ENCODE peak calls at places on chromosomes 12 and 14, in ten cellular contexts. J is A549, Y is astrocyte, S is transverse colon, R is OCI-LY7, K is fibroblast of lung, Q is cardiac muscle cell, X is neural progenitor cell, E is kidney, V is aorta. L is an unnamed sample. For H3K4me1, the result is how much of the 10 kb centered on the place peaks cover.

GRCh38 chr12:30822385-30823139 is 67.8 kb upstream of the CAPRIN2 start:
- DNase-seq in J (peak), Y (peak), S (peak), R (no peak), K (peak), Q (peak), X (peak), E (peak), V (peak), L (peak)

GRCh38 chr14:51939727-51940126 is 49.6 kb upstream of the RTRAF start:
- DNase-seq in J (no peak), Y (no peak), S (no peak), R (no peak), K (peak), Q (no peak), X (no peak), E (no peak), V (no peak), L (no peak)

GRCh38 chr14:102951799-102952198 is 29.3 kb downstream of the AMN start:
- DNase-seq in J (no peak), Y (peak), S (no peak), R (no peak), K (no peak), Q (no peak), X (no peak), E (peak), V (peak), L (no peak)

GRCh38 chr12:5688226-5688625 is 256.3 kb downstream of the NTF3 start:
- DNase-seq in J (no peak), Y (no peak), S (no peak), R (no peak), K (no peak), Q (no peak), X (peak), E (no peak), V (no peak), L (no peak)

GRCh38 chr12:25083211-25083610 is 111.7 kb downstream of the DNAI7 start:
- DNase-seq in J (no peak), Y (no peak), S (no peak), R (no peak), K (no peak), Q (no peak), X (no peak), E (no peak), V (no peak), L (no peak)

GRCh38 chr12:63006536-63006935 is 71.6 kb upstream of the PPM1H start:
- DNase-seq in J (no peak), Y (no peak), S (no peak), R (no peak), K (no peak), Q (no peak), X (no peak), E (no peak), V (no peak), L (no peak)

GRCh38 chr12:45637706-45638105 is 91.8 kb upstream of the ARID2 start:
- DNase-seq in J (no peak), Y (peak), S (no peak), R (no peak), K (peak), Q (no peak), X (no peak), E (no peak), V (no peak), L (peak)

GRCh38 chr12:68344126-68344525 is 12.0 kb upstream of the MDM1 start:
- DNase-seq in J (no peak), Y (no peak), S (no peak), R (no peak), K (no peak), Q (no peak), X (no peak), E (no peak), V (no peak), L (no peak)

GRCh38 chr14:75628816-75629215 is 31.9 kb downstream of the ERG28 start:
- DNase-seq in J (no peak), Y (peak), S (no peak), R (no peak), K (no peak), Q (no peak), X (no peak), E (no peak), V (no peak), L (no peak)

GRCh38 chr14:52063107-52063506 is 5.8 kb downstream of the NID2 start:
- DNase-seq in J (no peak), Y (peak), S (no peak), R (no peak), K (no peak), Q (peak), X (no peak), E (no peak), V (no peak), L (no peak)

GRCh38 chr12:49261726-49262125 is 3.2 kb upstream of the TUBA1C start:
- DNase-seq in J (no peak), Y (no peak), S (no peak), R (no peak), K (no peak), Q (no peak), X (no peak), E (no peak), V (no peak), L (no peak)

GRCh38 chr12:522692-523378 is 63.1 kb downstream of the B4GALNT3 start:
- DNase-seq in J (no peak), Y (no peak), S (no peak), R (no peak), K (no peak), Q (no peak), X (no peak), E (no peak), V (no peak), L (no peak)

GRCh38 chr14:48771717-48772116 is 814.5 kb downstream of the RPS29 start:
- DNase-seq in J (no peak), Y (peak), S (no peak), R (no peak), K (no peak), Q (peak), X (no peak), E (no peak), V (no peak), L (no peak)

GRCh38 chr12:41724216-41724615 is 420.5 kb downstream of the GXYLT1 start:
- DNase-seq in J (no peak), Y (no peak), S (no peak), R (peak), K (no peak), Q (no peak), X (no peak), E (no peak), V (no peak), L (peak)

GRCh38 chr12:459050-459429 is 699 bp upstream of the B4GALNT3 start:
- DNase-seq in J (no peak), Y (no peak), S (no peak), R (no peak), K (no peak), Q (no peak), X (no peak), E (no peak), V (no peak), L (no peak)

GRCh38 chr12:93608313-93608712 is 35.8 kb downstream of the SOCS2 start:
- DNase-seq in J (no peak), Y (no peak), S (no peak), R (no peak), K (no peak), Q (no peak), X (no peak), E (no peak), V (no peak), L (no peak)

GRCh38 chr14:105859717-105860614 is 333.6 kb downstream of the TMEM121 start:
- DNase-seq in J (no peak), Y (no peak), S (peak), R (peak), K (no peak), Q (no peak), X (no peak), E (peak), V (peak), L (no peak)

GRCh38 chr14:98593361-98593761 is 678.6 kb downstream of the BCL11B start:
- DNase-seq in J (no peak), Y (no peak), S (no peak), R (no peak), K (no peak), Q (no peak), X (peak), E (no peak), V (no peak), L (no peak)

GRCh38 chr12:47391566-47391965 is 311.8 kb upstream of the AMIGO2 start:
- DNase-seq in J (no peak), Y (peak), S (peak), R (no peak), K (no peak), Q (no peak), X (no peak), E (no peak), V (no peak), L (no peak)

GRCh38 chr12:10364839-10365681 is 24.8 kb downstream of the KLRK1 start:
- DNase-seq in J (peak), Y (peak), S (peak), R (peak), K (peak), Q (peak), X (peak), E (peak), V (peak), L (peak)

GRCh38 chr12:123121670-123122069 is 29.2 kb downstream of the PITPNM2 start:
- DNase-seq in J (no peak), Y (no peak), S (no peak), R (no peak), K (no peak), Q (no peak), X (no peak), E (no peak), V (no peak), L (no peak)

DNA sequence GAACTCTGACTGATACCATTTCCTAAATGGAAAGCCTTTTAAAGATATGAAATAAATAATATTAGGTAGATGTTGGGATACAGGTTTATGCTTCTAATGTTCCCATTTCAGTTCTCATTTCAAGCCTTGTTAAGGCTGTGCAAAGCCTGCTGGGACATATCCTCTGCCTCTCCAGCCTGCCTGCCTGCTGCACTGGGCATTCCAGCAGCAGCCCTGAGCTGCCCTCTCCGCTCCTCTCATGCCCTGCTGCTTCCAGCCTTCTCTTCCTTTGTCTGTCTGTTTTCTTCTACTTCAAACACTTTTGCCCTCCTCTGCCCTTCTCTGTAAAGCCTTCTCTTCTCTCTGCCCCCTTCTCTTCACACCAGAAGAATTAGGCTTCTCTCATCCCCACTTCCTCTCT is 292.1 kb downstream of the TMEM117 start:
- DNase-seq in J (no peak), Y (no peak), S (no peak), R (no peak), K (no peak), Q (no peak), X (peak), E (no peak), V (no peak), L (no peak)
- H3K27ac ChIP-seq in J (no peak), Y (no peak), S (no peak), R (no peak), K (no peak), Q (no peak), X (peak), E (no peak), V (no peak), L (no peak)

GRCh38 chr14:99749763-99750715 is 43.2 kb upstream of the EML1 start:
- DNase-seq in J (no peak), Y (no peak), S (no peak), R (no peak), K (no peak), Q (no peak), X (no peak), E (peak), V (no peak), L (no peak)

GRCh38 chr14:99749142-99749541 is 44.1 kb upstream of the EML1 start:
- DNase-seq in J (peak), Y (no peak), S (no peak), R (no peak), K (no peak), Q (no peak), X (peak), E (peak), V (no peak), L (no peak)

GRCh38 chr14:99751539-99752485 is 41.4 kb upstream of the EML1 start:
- DNase-seq in J (no peak), Y (peak), S (no peak), R (no peak), K (no peak), Q (no peak), X (no peak), E (peak), V (peak), L (no peak)

GRCh38 chr14:99752486-99753121 is 40.6 kb upstream of the EML1 start:
- DNase-seq in J (peak), Y (peak), S (no peak), R (no peak), K (peak), Q (no peak), X (no peak), E (peak), V (peak), L (peak)

DNA sequence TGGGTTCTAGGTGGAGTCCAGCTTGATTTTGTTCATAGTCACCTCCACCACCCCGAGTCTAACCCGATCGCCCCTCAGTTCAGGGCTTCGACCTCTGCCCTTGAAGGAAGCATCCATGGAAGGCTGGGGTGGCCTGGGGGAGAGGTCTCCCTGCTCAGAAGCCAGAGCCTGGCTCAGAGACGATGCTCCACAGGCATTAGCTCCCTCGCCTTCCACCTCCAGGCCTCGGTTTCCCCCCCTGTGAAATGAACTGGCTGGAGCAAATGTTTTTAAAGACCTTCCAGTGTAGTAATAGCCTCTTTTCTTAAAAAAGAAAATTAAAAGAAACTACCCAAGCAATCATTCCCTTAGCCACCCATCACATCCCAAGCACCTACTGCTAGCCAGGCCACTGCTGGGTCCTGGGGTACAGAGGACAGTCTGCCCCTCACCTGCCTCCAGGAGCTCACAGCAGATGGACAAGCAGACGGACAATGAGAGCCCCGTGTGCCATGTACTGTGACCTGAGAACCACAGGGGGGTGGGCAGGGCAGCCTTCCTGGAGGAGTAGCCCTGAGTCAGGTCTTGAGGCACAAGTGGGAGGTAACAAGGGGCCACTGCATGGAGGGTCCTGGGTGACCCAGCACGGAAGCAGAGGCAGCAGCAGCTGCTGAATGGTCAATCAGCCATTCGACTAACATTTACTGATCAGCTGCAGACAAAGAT is 42.3 kb upstream of the EML1 start:
- DNase-seq in J (no peak), Y (no peak), S (no peak), R (no peak), K (no peak), Q (no peak), X (no peak), E (peak), V (no peak), L (no peak)
- H3K4me1 ChIP-seq in J (half or more), Y (half or more), S (under half), R (under half), K (under half), Q (under half), X (under half), E (half or more), V (under half), L (under half)

DNA sequence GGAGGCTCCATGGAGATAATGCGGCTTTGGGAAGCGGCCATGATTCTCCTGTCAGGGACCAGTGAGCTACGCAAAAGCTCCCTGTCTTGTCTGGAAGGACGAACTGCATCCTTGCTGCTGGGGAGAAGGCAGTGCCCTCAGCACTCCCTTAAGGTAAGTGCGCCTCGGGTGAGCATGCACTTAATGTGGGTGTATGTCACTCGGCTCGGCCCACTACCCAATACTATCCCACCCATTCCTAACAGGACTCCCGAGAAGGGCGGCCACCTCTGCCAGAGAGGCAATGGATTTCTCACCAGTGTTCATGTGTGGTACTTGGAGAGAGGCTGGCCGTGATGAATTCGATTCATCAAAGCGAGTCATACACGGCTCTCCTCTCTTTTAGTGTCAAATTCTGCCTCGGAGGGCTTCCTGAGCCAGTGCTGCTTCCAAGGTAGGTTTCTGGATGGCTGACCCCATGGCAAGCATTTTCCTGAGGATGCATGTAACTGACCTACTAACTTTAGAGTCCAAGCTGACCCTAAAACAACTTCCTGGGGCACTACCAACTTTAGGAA is 151.7 kb upstream of the RTL1 start:
- DNase-seq in J (no peak), Y (no peak), S (no peak), R (no peak), K (no peak), Q (no peak), X (no peak), E (peak), V (peak), L (no peak)
- H3K27ac ChIP-seq in J (no peak), Y (no peak), S (no peak), R (no peak), K (no peak), Q (no peak), X (no peak), E (no peak), V (no peak), L (no peak)

DNA sequence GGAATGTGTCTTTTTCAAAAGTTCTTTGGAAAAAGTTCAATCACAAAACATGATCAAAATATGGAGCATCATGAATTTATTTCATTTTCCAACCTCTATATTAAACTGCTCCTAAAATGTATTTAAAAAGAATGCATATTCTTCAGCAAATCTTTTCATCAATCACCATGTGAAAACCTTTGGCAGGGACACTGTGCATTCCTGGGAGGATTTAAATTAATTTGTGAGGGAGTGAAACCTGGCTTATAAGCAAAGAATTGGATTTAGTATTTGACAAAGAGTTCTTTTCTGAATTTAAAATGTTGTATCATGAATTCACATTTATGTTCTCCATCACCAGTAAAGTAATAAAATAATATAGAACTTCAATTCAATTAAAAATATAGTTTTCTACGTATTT is 38.2 kb downstream of the PAWR start:
- DNase-seq in J (no peak), Y (no peak), S (no peak), R (no peak), K (no peak), Q (no peak), X (no peak), E (no peak), V (no peak), L (no peak)
- H3K4me1 ChIP-seq in J (under half), Y (under half), S (under half), R (under half), K (under half), Q (under half), X (under half), E (under half), V (under half), L (under half)

GRCh38 chr14:88130057-88130432 is 125.1 kb downstream of the GPR65 start:
- DNase-seq in J (no peak), Y (no peak), S (no peak), R (no peak), K (no peak), Q (no peak), X (no peak), E (no peak), V (no peak), L (no peak)

GRCh38 chr14:88128811-88129210 is 123.9 kb downstream of the GPR65 start:
- DNase-seq in J (no peak), Y (no peak), S (peak), R (no peak), K (no peak), Q (no peak), X (no peak), E (no peak), V (peak), L (no peak)

DNA sequence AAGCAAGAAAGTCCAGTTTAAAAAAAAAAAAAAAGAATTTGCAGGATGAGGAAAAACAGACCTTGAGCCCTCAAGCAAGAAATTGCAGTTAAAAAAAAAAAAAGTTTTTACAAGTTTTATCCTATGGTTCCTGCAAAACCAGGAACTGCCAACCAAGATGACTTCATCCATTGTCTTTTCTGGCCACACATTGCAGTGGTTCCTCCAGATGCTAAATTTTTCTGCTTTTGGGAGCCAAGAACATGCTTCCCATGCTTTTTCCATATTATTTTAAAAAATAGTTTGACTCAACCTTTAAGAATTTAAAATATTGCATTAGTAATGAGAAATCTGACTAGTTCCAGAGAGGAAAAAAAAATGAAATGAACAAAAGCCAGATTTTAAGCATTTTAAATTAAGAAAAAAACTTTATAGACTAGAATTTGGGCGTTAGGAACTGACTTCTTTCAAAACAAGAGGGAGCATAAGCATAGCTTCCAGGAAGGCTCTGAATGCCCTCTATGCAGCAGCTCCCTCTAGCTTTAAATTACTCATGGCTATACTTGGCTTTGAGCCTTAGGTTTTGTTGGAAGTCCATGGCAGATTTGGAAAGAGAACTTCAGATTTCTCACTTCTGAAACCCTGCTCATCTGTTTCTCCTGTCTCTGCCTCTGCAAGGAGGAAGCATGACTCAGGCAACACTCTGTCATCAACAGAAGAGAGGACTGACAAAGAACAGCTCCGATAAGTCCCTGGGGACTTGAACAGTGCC is 124.5 kb downstream of the GPR65 start:
- DNase-seq in J (peak), Y (peak), S (no peak), R (no peak), K (peak), Q (peak), X (no peak), E (no peak), V (no peak), L (peak)
- H3K27ac ChIP-seq in J (no peak), Y (peak), S (peak), R (no peak), K (no peak), Q (no peak), X (no peak), E (no peak), V (peak), L (no peak)